ENCODE peak calls at places on chromosome 4, in eight cellular contexts. T is fibroblast of the aortic adventitia; W is HTR-8/SVneo; Q is stimulated activated CD8-positive, alpha-beta memory T cell treated with anti-CD3 and anti-CD28 coated beads, Interleukin-4, amount 100 ng/mL, for 48 hours; F is GOT3; B is GM12865; P is erythroblast; D is AG09309. O is an unnamed sample.

GRCh38 chr4:59553739-59554126 is 1646.4 kb upstream of the ADGRL3 start:
- DNase-seq in B (peak), T (peak), F (no peak), D (no peak), P (peak), Q (no peak), W (peak), O (peak)

GRCh38 chr4:24802648-24803047 is 7.3 kb downstream of the SOD3 start:
- DNase-seq in P (no peak), F (no peak), B (no peak), D (no peak), Q (no peak), W (no peak), T (peak), O (no peak)

GRCh38 chr4:54439831-54440243 is 210.7 kb downstream of the PDGFRA start:
- DNase-seq in F (no peak), P (peak), B (peak), W (peak), D (peak), T (peak), Q (no peak), O (peak)

GRCh38 chr4:7987148-7987989 is 47.7 kb upstream of the AFAP1 start:
- DNase-seq in D (no peak), T (peak), P (peak), W (peak), B (peak), F (peak), Q (peak), O (peak)

GRCh38 chr4:84683065-84683464 is 100.1 kb downstream of the CDS1 start:
- DNase-seq in B (no peak), Q (no peak), W (no peak), F (no peak), D (no peak), P (no peak), T (no peak), O (no peak)

GRCh38 chr4:113446019-113446418 is 315.5 kb downstream of the CAMK2D start:
- DNase-seq in Q (no peak), B (no peak), D (no peak), P (no peak), T (peak), F (no peak), W (no peak), O (no peak)

GRCh38 chr4:5962416-5962815 is 55.8 kb downstream of the C4orf50 start:
- DNase-seq in W (no peak), Q (no peak), B (no peak), F (no peak), P (no peak), D (no peak), T (no peak), O (no peak)

GRCh38 chr4:169385356-169385755 is 114.6 kb upstream of the SH3RF1 start:
- DNase-seq in F (no peak), Q (no peak), P (no peak), B (no peak), W (no peak), T (peak), D (no peak), O (peak)

GRCh38 chr4:150001815-150002214 is 76.4 kb upstream of the DCLK2 start:
- DNase-seq in Q (no peak), T (peak), D (no peak), W (no peak), P (no peak), B (no peak), F (no peak), O (no peak)

GRCh38 chr4:56907009-56907408 is 691 bp upstream of the REST start:
- DNase-seq in F (no peak), T (no peak), Q (no peak), W (no peak), D (no peak), P (no peak), B (no peak), O (no peak)

GRCh38 chr4:119733431-119733830 is 104.8 kb upstream of the PDE5A start:
- DNase-seq in D (no peak), P (no peak), Q (no peak), W (no peak), B (no peak), T (peak), F (no peak), O (no peak)

GRCh38 chr4:41579043-41579442 is 41.1 kb downstream of the LIMCH1 start:
- DNase-seq in B (no peak), W (no peak), P (no peak), T (no peak), Q (no peak), D (no peak), F (no peak), O (no peak)

GRCh38 chr4:33031328-33031727 is 2311.2 kb downstream of the PCDH7 start:
- DNase-seq in Q (no peak), D (no peak), T (no peak), W (no peak), P (no peak), F (no peak), B (no peak), O (no peak)

GRCh38 chr4:56286763-56287162 is 100.5 kb downstream of the AASDH start:
- DNase-seq in B (no peak), W (no peak), T (no peak), D (no peak), Q (no peak), F (no peak), P (no peak), O (no peak)

GRCh38 chr4:91099666-91100065 is 972.5 kb downstream of the CCSER1 start:
- DNase-seq in W (no peak), F (no peak), P (no peak), D (no peak), B (no peak), T (no peak), Q (no peak), O (no peak)

GRCh38 chr4:182549386-182549785 is 306.2 kb downstream of the TENM3 start:
- DNase-seq in W (no peak), T (no peak), D (no peak), Q (no peak), F (no peak), P (no peak), B (no peak), O (no peak)

GRCh38 chr4:36088542-36088941 is 155.8 kb downstream of the ARAP2 start:
- DNase-seq in W (no peak), B (no peak), D (no peak), T (no peak), P (no peak), F (no peak), Q (no peak), O (no peak)

GRCh38 chr4:1516261-1516660 is 110.0 kb upstream of the NKX1-1 start:
- DNase-seq in W (no peak), Q (no peak), F (no peak), T (no peak), D (no peak), B (no peak), P (no peak), O (no peak)

GRCh38 chr4:4864940-4865704 is 5.7 kb downstream of the MSX1 start:
- DNase-seq in B (no peak), P (no peak), F (no peak), T (no peak), W (no peak), Q (no peak), D (no peak), O (no peak)

O was measured in hepatic stellate cell.